ENCODE peak calls at places on chromosomes 7 and 10, in five cellular contexts. S, K, R, U and J are unnamed samples.

GRCh38 chr7:123024989-123025758 is 29.7 kb upstream of the TAS2R16 start:
- DNase-seq in R (no peak), K (no peak), U (no peak), S (no peak), J (no peak)

GRCh38 chr10:13990918-13991317 is 339.8 kb downstream of the FRMD4A start:
- DNase-seq in S (no peak), K (no peak), U (no peak), R (no peak), J (no peak)

GRCh38 chr7:133674079-133674478 is 421.2 kb downstream of the EXOC4 start:
- DNase-seq in S (no peak), U (no peak), R (no peak), K (no peak), J (no peak)

GRCh38 chr7:151088856-151089699 is 2.8 kb downstream of the AGAP3 start:
- DNase-seq in K (no peak), R (no peak), S (no peak), U (no peak), J (no peak)

GRCh38 chr10:108411181-108411580 is 1246.7 kb upstream of the SORCS1 start:
- DNase-seq in K (no peak), S (no peak), R (no peak), U (no peak), J (no peak)

GRCh38 chr7:151844080-151844827 is 32.7 kb downstream of the PRKAG2 start:
- DNase-seq in U (no peak), K (no peak), S (no peak), R (no peak), J (no peak)

GRCh38 chr10:18104223-18104872 is 35.9 kb upstream of the CACNB2 start:
- DNase-seq in S (no peak), K (peak), U (no peak), R (peak), J (no peak)

GRCh38 chr10:118957966-118958365 is 71.5 kb upstream of the NANOS1 start:
- DNase-seq in K (no peak), S (no peak), R (peak), U (no peak), J (no peak)

GRCh38 chr7:24440851-24441250 is 132.4 kb upstream of the PALS2 start:
- DNase-seq in U (no peak), R (no peak), K (no peak), S (no peak), J (no peak)

GRCh38 chr10:3294919-3295318 is 122.3 kb upstream of the PITRM1 start:
- DNase-seq in S (no peak), K (no peak), U (no peak), R (no peak), J (no peak)

GRCh38 chr10:15370212-15370740 is 813 bp downstream of the FAM171A1 start:
- DNase-seq in U (no peak), S (peak), K (peak), R (peak), J (peak)

GRCh38 chr10:126904807-126905686 is at the start of gene DOCK1:
- DNase-seq in S (no peak), R (peak), K (no peak), U (no peak), J (no peak)

GRCh38 chr10:130171196-130171595 is 35.0 kb downstream of the GLRX3 start:
- DNase-seq in K (no peak), U (no peak), R (no peak), S (no peak), J (no peak)

GRCh38 chr10:88090568-88091214 is 227.3 kb downstream of the PTEN start:
- DNase-seq in U (no peak), K (no peak), R (no peak), S (no peak), J (no peak)

GRCh38 chr7:129801882-129802281 is 150.9 kb downstream of the UBE2H start:
- DNase-seq in S (no peak), R (no peak), K (peak), U (no peak), J (no peak)

GRCh38 chr7:28005848-28006233 is 174.8 kb downstream of the JAZF1 start:
- DNase-seq in K (no peak), R (no peak), S (no peak), U (no peak), J (no peak)

GRCh38 chr10:43867667-43868361 is 219.1 kb upstream of the ZNF32 start:
- DNase-seq in R (peak), S (no peak), U (no peak), K (no peak), J (no peak)

GRCh38 chr10:92699193-92699517 is 9.4 kb downstream of the HHEX start:
- DNase-seq in S (no peak), K (no peak), R (no peak), U (no peak), J (no peak)

GRCh38 chr7:139691253-139691781 is 86.5 kb downstream of the HIPK2 start:
- DNase-seq in R (no peak), S (no peak), K (no peak), U (no peak), J (no peak)

GRCh38 chr7:128757203-128757602 is 18.0 kb downstream of the CALU start:
- DNase-seq in S (no peak), U (no peak), R (no peak), K (no peak), J (no peak)

GRCh38 chr10:121450247-121450646 is 148.0 kb downstream of the FGFR2 start:
- DNase-seq in K (no peak), S (no peak), R (no peak), U (no peak), J (no peak)

GRCh38 chr10:110652475-110653118 is 8.5 kb downstream of the RBM20 start:
- DNase-seq in K (no peak), R (no peak), S (no peak), U (no peak), J (no peak)

GRCh38 chr10:124741922-124742417 is 2.2 kb downstream of the FAM53B start:
- DNase-seq in U (no peak), R (no peak), S (no peak), K (no peak), J (no peak)

GRCh38 chr7:28128608-28129007 is 52.0 kb downstream of the JAZF1 start:
- DNase-seq in R (no peak), U (no peak), K (no peak), S (no peak), J (no peak)

GRCh38 chr10:38156416-38157269 is 62.5 kb downstream of the ZNF37A start:
- DNase-seq in U (no peak), R (no peak), S (no peak), K (no peak), J (no peak)

GRCh38 chr10:45624724-45625123 is 47.8 kb downstream of the ZFAND4 start:
- DNase-seq in U (no peak), K (no peak), S (no peak), R (no peak), J (no peak)

GRCh38 chr7:131556055-131556911 is at the start of gene PODXL:
- DNase-seq in S (peak), R (peak), K (peak), U (no peak), J (peak)

GRCh38 chr7:99559276-99559915 is 954 bp downstream of the ZNF655 start:
- DNase-seq in R (no peak), K (no peak), U (no peak), S (no peak), J (no peak)

GRCh38 chr10:58723977-58724376 is 211.3 kb downstream of the BICC1 start:
- DNase-seq in R (no peak), U (no peak), S (no peak), K (no peak), J (no peak)

GRCh38 chr10:128095023-128095752 is 31.0 kb downstream of the MKI67 start:
- DNase-seq in K (no peak), U (no peak), R (no peak), S (no peak), J (no peak)

GRCh38 chr7:35805876-35806275 is 5.0 kb downstream of the SEPTIN7 start:
- DNase-seq in R (no peak), U (no peak), S (no peak), K (no peak), J (no peak)

GRCh38 chr7:130095812-130096211 is 25.5 kb downstream of the KLHDC10 start:
- DNase-seq in K (no peak), R (no peak), U (no peak), S (no peak), J (no peak)

GRCh38 chr10:66844176-66844947 is 81.5 kb upstream of the LRRTM3 start:
- DNase-seq in R (no peak), K (no peak), U (no peak), S (no peak), J (no peak)

GRCh38 chr7:70027864-70028263 is 429.6 kb downstream of the AUTS2 start:
- DNase-seq in U (no peak), R (no peak), K (no peak), S (no peak), J (no peak)

GRCh38 chr10:123009105-123009805 is 449 bp downstream of the ACADSB start:
- DNase-seq in U (no peak), K (peak), R (no peak), S (peak), J (peak)

GRCh38 chr7:91553410-91553895 is 289.2 kb downstream of the FZD1 start:
- DNase-seq in S (no peak), U (no peak), R (no peak), K (no peak), J (no peak)

GRCh38 chr7:30562909-30563308 is 31.8 kb upstream of the GARS1 start:
- DNase-seq in R (no peak), U (no peak), S (no peak), K (no peak), J (no peak)

GRCh38 chr7:91355680-91356435 is 91.6 kb downstream of the FZD1 start:
- DNase-seq in R (peak), S (no peak), K (no peak), U (no peak), J (no peak)

GRCh38 chr7:124440081-124440480 is 325.5 kb downstream of the GPR37 start:
- DNase-seq in R (no peak), S (no peak), K (no peak), U (no peak), J (no peak)

GRCh38 chr7:1291040-1291689 is 58.5 kb downstream of the UNCX start:
- DNase-seq in U (no peak), K (no peak), S (no peak), R (no peak), J (no peak)
- TF ChIP-seq TAF1 in U (no peak), K (no peak), S (no peak), R (no peak), J (no peak)

DNA sequence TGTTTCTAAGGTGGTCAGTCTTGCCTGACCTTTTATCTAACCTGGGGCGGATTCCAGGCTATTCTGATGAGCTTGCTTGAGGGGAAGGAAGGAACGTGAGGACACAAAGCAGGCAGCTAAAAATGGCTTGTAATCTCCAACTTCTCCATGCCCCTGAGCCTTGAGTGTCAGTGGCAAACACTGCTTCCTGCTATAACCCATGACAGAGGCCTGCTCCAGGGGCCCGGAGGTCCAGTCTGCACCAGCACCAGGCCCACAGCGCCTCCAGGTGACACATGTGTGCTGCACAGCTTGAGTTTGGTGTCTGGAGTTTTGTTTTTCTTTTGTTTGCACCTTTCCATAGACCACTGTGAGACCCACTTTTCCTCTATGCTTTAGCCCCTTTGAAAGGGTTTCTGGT is 207.9 kb downstream of the PAXIP1 start:
- DNase-seq in U (no peak), R (no peak), K (no peak), S (no peak), J (no peak)
- TF ChIP-seq POLR2A in U (no peak), R (no peak), K (no peak), S (no peak), J (no peak)

GRCh38 chr7:39510738-39511372 is 55.3 kb upstream of the YAE1 start:
- DNase-seq in S (no peak), R (no peak), K (no peak), U (no peak), J (no peak)
- TF ChIP-seq TAF1 in S (no peak), R (no peak), K (no peak), U (no peak), J (no peak)

DNA sequence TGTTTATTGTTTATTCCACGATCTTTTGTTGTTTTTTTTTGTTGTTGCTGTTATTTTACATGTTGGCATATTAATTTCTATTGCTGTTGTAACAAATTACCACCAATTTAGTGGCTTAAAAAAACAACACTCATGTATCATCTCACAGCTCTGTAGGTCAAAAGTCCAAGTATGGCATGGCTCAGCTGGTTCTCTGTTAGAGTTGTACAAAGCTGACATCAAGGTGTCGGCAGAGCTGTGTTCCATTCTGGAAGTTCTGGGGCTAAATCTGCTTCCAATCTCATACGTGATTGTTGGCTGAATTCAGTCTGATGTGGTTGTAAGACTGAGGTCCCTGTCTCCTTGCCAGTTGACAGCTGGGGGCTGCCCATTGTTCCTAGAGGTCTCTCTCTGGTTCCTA is 60.2 kb upstream of the FAM133B start:
- DNase-seq in U (no peak), S (no peak), K (no peak), R (no peak), J (no peak)
- TF ChIP-seq POLR2A in U (no peak), S (no peak), K (no peak), R (no peak), J (no peak)

GRCh38 chr10:104143829-104144228 is 21.9 kb downstream of the SFR1 start:
- DNase-seq in R (no peak), K (no peak), U (no peak), S (no peak), J (no peak)

GRCh38 chr10:104150206-104150605 is 28.2 kb downstream of the SFR1 start:
- DNase-seq in R (no peak), U (no peak), S (no peak), K (no peak), J (no peak)

GRCh38 chr10:104142081-104142480 is 20.1 kb downstream of the SFR1 start:
- DNase-seq in S (no peak), K (no peak), U (no peak), R (no peak), J (no peak)

GRCh38 chr10:104151737-104152136 is 29.8 kb downstream of the SFR1 start:
- DNase-seq in K (no peak), R (no peak), U (no peak), S (no peak), J (no peak)

GRCh38 chr10:104146871-104147270 is 24.9 kb downstream of the SFR1 start:
- DNase-seq in R (no peak), S (no peak), U (no peak), K (no peak), J (no peak)
- TF ChIP-seq TAF1 in R (no peak), S (no peak), U (no peak), K (no peak), J (no peak)

GRCh38 chr10:29783211-29783947 is 148.6 kb upstream of the SVIL start:
- DNase-seq in K (no peak), U (no peak), S (no peak), R (no peak), J (no peak)
- TF ChIP-seq POLR2A in K (no peak), U (no peak), S (no peak), R (no peak), J (no peak)

GRCh38 chr10:114899982-114900381 is 38.0 kb upstream of the TRUB1 start:
- DNase-seq in U (no peak), K (no peak), S (no peak), R (no peak), J (no peak)

GRCh38 chr10:114897593-114897992 is 40.4 kb upstream of the TRUB1 start:
- DNase-seq in K (no peak), S (no peak), U (no peak), R (no peak), J (no peak)

GRCh38 chr10:114900658-114901057 is 37.3 kb upstream of the TRUB1 start:
- DNase-seq in U (no peak), R (no peak), K (no peak), S (no peak), J (no peak)

GRCh38 chr10:114905450-114905849 is 32.5 kb upstream of the TRUB1 start:
- DNase-seq in R (no peak), U (no peak), K (no peak), S (no peak), J (no peak)

GRCh38 chr10:114902151-114902550 is 35.8 kb upstream of the TRUB1 start:
- DNase-seq in U (no peak), R (no peak), K (no peak), S (no peak), J (no peak)
- TF ChIP-seq TAF1 in U (no peak), R (no peak), K (no peak), S (no peak), J (no peak)

DNA sequence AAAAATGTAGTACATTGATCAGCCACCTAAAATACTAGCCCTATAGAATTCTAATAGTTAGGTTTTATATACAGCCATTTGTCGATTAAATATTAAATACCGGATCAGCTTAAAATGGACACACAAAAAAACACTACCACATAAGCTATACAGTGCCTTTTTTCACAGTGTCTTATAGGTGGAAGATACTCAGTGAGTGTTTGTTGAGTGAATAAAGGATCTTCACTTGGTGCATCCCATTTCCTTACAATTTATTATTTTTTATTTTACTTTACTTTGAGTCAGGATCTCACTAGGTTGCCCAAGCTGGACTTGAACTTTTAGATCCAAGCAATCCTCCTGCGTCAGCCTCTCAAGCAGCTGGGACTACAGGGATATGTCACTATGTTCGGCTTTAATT is 335.4 kb upstream of the KAT6B start:
- DNase-seq in R (no peak), S (no peak), K (no peak), U (no peak), J (no peak)
- TF ChIP-seq POLR2A in R (no peak), S (no peak), K (no peak), U (no peak), J (no peak)

GRCh38 chr10:63886281-63887025 is 365.3 kb downstream of the REEP3 start:
- DNase-seq in S (no peak), R (no peak), K (no peak), U (no peak), J (no peak)

GRCh38 chr10:63885159-63885558 is 364.0 kb downstream of the REEP3 start:
- DNase-seq in U (no peak), R (no peak), S (no peak), K (no peak), J (no peak)

GRCh38 chr10:63887600-63888396 is 366.6 kb downstream of the REEP3 start:
- DNase-seq in S (no peak), U (no peak), R (no peak), K (no peak), J (no peak)

GRCh38 chr10:63887026-63887589 is 365.9 kb downstream of the REEP3 start:
- DNase-seq in R (peak), U (no peak), S (no peak), K (peak), J (no peak)

DNA sequence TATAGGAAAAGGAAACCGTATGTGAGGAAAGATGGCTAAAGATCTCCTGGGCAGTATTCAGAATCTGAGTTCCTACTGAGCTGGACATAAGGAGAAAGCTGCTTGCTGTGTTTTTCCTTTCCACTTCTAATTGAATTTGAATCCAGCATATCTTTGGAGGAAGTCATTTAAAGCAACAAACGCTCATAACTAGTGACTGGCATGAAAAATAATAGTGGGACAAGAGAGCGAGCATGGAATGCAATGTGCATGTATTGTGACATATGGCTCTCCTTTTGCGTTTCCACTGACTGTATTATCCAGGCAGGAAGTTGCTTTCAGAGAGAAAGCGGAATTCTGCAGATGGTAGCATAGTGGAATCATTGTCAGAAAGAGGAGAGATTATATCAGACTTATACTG is 368.6 kb downstream of the REEP3 start:
- DNase-seq in S (no peak), K (no peak), U (no peak), R (no peak), J (no peak)
- TF ChIP-seq TAF1 in S (no peak), K (no peak), U (no peak), R (no peak), J (no peak)